ENCODE peak calls at places on chromosomes 6 and 20, in ten cellular contexts. B, I, E, Z, H, U, Q, K, D and G are unnamed samples.

GRCh38 chr6:816510-817084 is 123.7 kb upstream of the EXOC2 start:
- DNase-seq in B (no peak), I (no peak), E (no peak), U (no peak), Z (no peak), K (no peak), D (no peak), H (no peak), Q (no peak), G (no peak)

GRCh38 chr6:148700047-148700712 is 46.6 kb upstream of the UST start:
- DNase-seq in U (no peak), I (no peak), H (no peak), E (no peak), Z (no peak), D (no peak), K (peak), Q (peak), B (peak), G (no peak)

GRCh38 chr20:20483328-20483727 is 115.4 kb downstream of the INSM1 start:
- DNase-seq in Q (no peak), D (no peak), E (no peak), I (no peak), Z (no peak), K (no peak), U (no peak), B (no peak), H (no peak), G (no peak)

GRCh38 chr6:392441-393390 is 1.2 kb downstream of the IRF4 start:
- DNase-seq in K (no peak), D (no peak), H (no peak), B (no peak), I (no peak), Z (peak), U (no peak), Q (no peak), E (no peak), G (no peak)

GRCh38 chr20:5065489-5066383 is 54.0 kb downstream of the PCNA start:
- DNase-seq in Z (no peak), D (peak), H (no peak), E (peak), B (peak), K (no peak), U (no peak), I (no peak), Q (peak), G (no peak)

GRCh38 chr6:34155471-34156300 is 9.8 kb upstream of the GRM4 start:
- DNase-seq in B (no peak), K (no peak), Q (no peak), H (no peak), D (no peak), E (no peak), I (no peak), Z (no peak), U (no peak), G (no peak)

GRCh38 chr6:167571550-167571949 is 246.7 kb downstream of the TTLL2 start:
- DNase-seq in E (no peak), K (no peak), B (no peak), U (no peak), Z (no peak), Q (no peak), I (peak), D (no peak), H (no peak), G (no peak)

GRCh38 chr20:57108742-57109141 is 157.7 kb downstream of the BMP7 start:
- DNase-seq in H (no peak), I (no peak), E (no peak), Z (no peak), Q (no peak), D (no peak), U (no peak), B (no peak), K (no peak), G (no peak)

GRCh38 chr20:19609642-19610223 is 148.3 kb upstream of the RIN2 start:
- DNase-seq in Z (no peak), U (no peak), E (peak), I (no peak), D (no peak), B (no peak), Q (no peak), K (no peak), H (no peak), G (no peak)

GRCh38 chr6:127518710-127519468 is at the start of gene MTCL3:
- DNase-seq in U (peak), Q (peak), K (no peak), H (no peak), D (peak), Z (no peak), B (peak), E (peak), I (no peak), G (peak)

GRCh38 chr20:4329232-4329631 is 313.9 kb upstream of the RNF24 start:
- DNase-seq in I (no peak), H (no peak), E (no peak), D (no peak), Z (no peak), B (no peak), U (no peak), K (no peak), Q (no peak), G (peak)

GRCh38 chr20:59891581-59891980 is 41.9 kb downstream of the SYCP2 start:
- DNase-seq in I (no peak), Z (no peak), Q (no peak), U (no peak), H (no peak), D (peak), K (peak), E (no peak), B (no peak), G (no peak)

GRCh38 chr20:49768204-49769124 is 44.2 kb upstream of the SLC9A8 start:
- DNase-seq in Z (peak), E (peak), Q (peak), K (no peak), U (no peak), D (peak), H (peak), B (peak), I (peak), G (no peak)

GRCh38 chr6:155765275-155766194 is 309.9 kb upstream of the NOX3 start:
- DNase-seq in I (no peak), K (no peak), Z (no peak), D (no peak), Q (peak), H (no peak), B (peak), U (no peak), E (peak), G (peak)

GRCh38 chr20:61332016-61332975 is 80.2 kb downstream of the CDH4 start:
- DNase-seq in E (peak), H (no peak), D (no peak), I (no peak), U (no peak), Q (no peak), K (no peak), Z (no peak), B (no peak), G (no peak)

GRCh38 chr20:57685134-57685851 is 24.5 kb downstream of the PMEPA1 start:
- DNase-seq in D (no peak), H (no peak), Q (no peak), B (no peak), K (no peak), E (no peak), U (no peak), Z (no peak), I (no peak), G (peak)

GRCh38 chr6:146546440-146546839 is 2.8 kb downstream of the RAB32 start:
- DNase-seq in Q (peak), B (peak), K (no peak), I (no peak), D (peak), H (no peak), Z (no peak), U (no peak), E (peak), G (no peak)

GRCh38 chr20:24378651-24379050 is 90.8 kb upstream of the SYNDIG1 start:
- DNase-seq in E (no peak), U (no peak), D (no peak), I (no peak), Q (no peak), H (no peak), Z (no peak), B (no peak), K (no peak), G (no peak)